ENCODE peak calls at places on chromosome 10, in five cellular contexts. One of them, this sample, is unnamed.

GRCh38 chr10:95201736-95202135 is 7.7 kb downstream of the ACSM6 start:
- DNase-seq in HCT116: peak
- DNase-seq in GM12878: no peak
- DNase-seq in HepG2: peak
- DNase-seq in SK-N-SH: no peak
- DNase-seq in this sample: peak

GRCh38 chr10:110512461-110513187 is 14.9 kb downstream of the DUSP5 start:
- DNase-seq in HCT116: no peak
- DNase-seq in GM12878: no peak
- DNase-seq in HepG2: no peak
- DNase-seq in SK-N-SH: no peak
- DNase-seq in this sample: no peak

GRCh38 chr10:113062977-113063967 is 113.2 kb downstream of the TCF7L2 start:
- DNase-seq in HCT116: no peak
- DNase-seq in GM12878: no peak
- DNase-seq in HepG2: no peak
- DNase-seq in SK-N-SH: no peak
- DNase-seq in this sample: peak

GRCh38 chr10:27695704-27696103 is 49.9 kb downstream of the MKX start:
- DNase-seq in HCT116: no peak
- DNase-seq in GM12878: no peak
- DNase-seq in HepG2: no peak
- DNase-seq in SK-N-SH: no peak
- DNase-seq in this sample: no peak

GRCh38 chr10:82628373-82628772 is 753.4 kb downstream of the NRG3 start:
- DNase-seq in HCT116: no peak
- DNase-seq in GM12878: no peak
- DNase-seq in HepG2: no peak
- DNase-seq in SK-N-SH: no peak
- DNase-seq in this sample: no peak

GRCh38 chr10:121823993-121824463 is 103.8 kb downstream of the ATE1 start:
- DNase-seq in HCT116: peak
- DNase-seq in GM12878: no peak
- DNase-seq in HepG2: peak
- DNase-seq in SK-N-SH: peak
- DNase-seq in this sample: peak

GRCh38 chr10:84537447-84537931 is 209.1 kb downstream of the CCSER2 start:
- DNase-seq in HCT116: peak
- DNase-seq in GM12878: no peak
- DNase-seq in HepG2: peak
- DNase-seq in SK-N-SH: peak
- DNase-seq in this sample: peak

GRCh38 chr10:97974108-97974507 is 56.3 kb downstream of the CRTAC1 start:
- DNase-seq in HCT116: no peak
- DNase-seq in GM12878: no peak
- DNase-seq in HepG2: no peak
- DNase-seq in SK-N-SH: no peak
- DNase-seq in this sample: no peak

GRCh38 chr10:122286872-122287271 is 15.8 kb downstream of the BTBD16 start:
- DNase-seq in HCT116: no peak
- DNase-seq in GM12878: no peak
- DNase-seq in HepG2: no peak
- DNase-seq in SK-N-SH: no peak
- DNase-seq in this sample: no peak

GRCh38 chr10:62895058-62895457 is 78.9 kb upstream of the EGR2 start:
- DNase-seq in HCT116: no peak
- DNase-seq in GM12878: no peak
- DNase-seq in HepG2: no peak
- DNase-seq in SK-N-SH: no peak
- DNase-seq in this sample: no peak

GRCh38 chr10:21807162-21807561 is 196.4 kb downstream of the DNAJC1 start:
- DNase-seq in HCT116: no peak
- DNase-seq in GM12878: no peak
- DNase-seq in HepG2: no peak
- DNase-seq in SK-N-SH: no peak
- DNase-seq in this sample: peak

GRCh38 chr10:43258032-43258921 is 8.6 kb downstream of the RASGEF1A start:
- DNase-seq in HCT116: no peak
- DNase-seq in GM12878: no peak
- DNase-seq in HepG2: no peak
- DNase-seq in SK-N-SH: peak
- DNase-seq in this sample: no peak

GRCh38 chr10:43209651-43210141 is 57.2 kb downstream of the RASGEF1A start:
- DNase-seq in HCT116: no peak
- DNase-seq in GM12878: no peak
- DNase-seq in HepG2: no peak
- DNase-seq in SK-N-SH: no peak
- DNase-seq in this sample: no peak

GRCh38 chr10:43878386-43878785 is 229.7 kb upstream of the ZNF32 start:
- DNase-seq in HCT116: no peak
- DNase-seq in GM12878: no peak
- DNase-seq in HepG2: no peak
- DNase-seq in SK-N-SH: peak
- DNase-seq in this sample: no peak

GRCh38 chr10:124894569-124895215 is 47.2 kb upstream of the ZRANB1 start:
- DNase-seq in HCT116: no peak
- DNase-seq in GM12878: no peak
- DNase-seq in HepG2: no peak
- DNase-seq in SK-N-SH: no peak
- DNase-seq in this sample: no peak

GRCh38 chr10:21810582-21811244 is 192.8 kb downstream of the DNAJC1 start:
- DNase-seq in HCT116: no peak
- DNase-seq in GM12878: no peak
- DNase-seq in HepG2: no peak
- DNase-seq in SK-N-SH: no peak
- DNase-seq in this sample: peak

GRCh38 chr10:14838582-14839304 is 637 bp downstream of the HSPA14 start:
- DNase-seq in HCT116: no peak
- DNase-seq in GM12878: no peak
- DNase-seq in HepG2: peak
- DNase-seq in SK-N-SH: peak
- DNase-seq in this sample: peak

GRCh38 chr10:6580279-6581029 is 378 bp upstream of the PRKCQ start:
- DNase-seq in HCT116: peak
- DNase-seq in GM12878: no peak
- DNase-seq in HepG2: peak
- DNase-seq in SK-N-SH: peak
- DNase-seq in this sample: peak

GRCh38 chr10:35889226-35889625 is 247.1 kb upstream of the FZD8 start:
- DNase-seq in HCT116: no peak
- DNase-seq in GM12878: no peak
- DNase-seq in HepG2: no peak
- DNase-seq in SK-N-SH: no peak
- DNase-seq in this sample: no peak

GRCh38 chr10:48523820-48524758 is 80.8 kb downstream of the ARHGAP22 start:
- DNase-seq in HCT116: no peak
- DNase-seq in GM12878: no peak
- DNase-seq in HepG2: no peak
- DNase-seq in SK-N-SH: peak
- DNase-seq in this sample: peak

GRCh38 chr10:6864142-6864541 is 284.1 kb upstream of the PRKCQ start:
- DNase-seq in HCT116: no peak
- DNase-seq in GM12878: no peak
- DNase-seq in HepG2: no peak
- DNase-seq in SK-N-SH: no peak
- DNase-seq in this sample: no peak

GRCh38 chr10:13219685-13220670 is 14.2 kb downstream of the UCMA start:
- DNase-seq in HCT116: peak
- DNase-seq in GM12878: peak
- DNase-seq in HepG2: peak
- DNase-seq in SK-N-SH: no peak
- DNase-seq in this sample: peak

GRCh38 chr10:114801411-114801813 is 20.2 kb upstream of the FHIP2A start:
- DNase-seq in HCT116: no peak
- DNase-seq in GM12878: no peak
- DNase-seq in HepG2: no peak
- DNase-seq in SK-N-SH: no peak
- DNase-seq in this sample: no peak

GRCh38 chr10:93601774-93602162 is 733 bp upstream of the RBP4 start:
- DNase-seq in HCT116: no peak
- DNase-seq in GM12878: no peak
- DNase-seq in HepG2: peak
- DNase-seq in SK-N-SH: no peak
- DNase-seq in this sample: no peak

GRCh38 chr10:87817291-87817872 is 644 bp downstream of the ATAD1 start:
- DNase-seq in HCT116: no peak
- DNase-seq in GM12878: no peak
- DNase-seq in HepG2: peak
- DNase-seq in SK-N-SH: no peak
- DNase-seq in this sample: peak

GRCh38 chr10:101301111-101301731 is 52.7 kb upstream of the BTRC start:
- DNase-seq in HCT116: peak
- DNase-seq in GM12878: no peak
- DNase-seq in HepG2: peak
- DNase-seq in SK-N-SH: no peak
- DNase-seq in this sample: peak

GRCh38 chr10:98080474-98080873 is 50.1 kb upstream of the CRTAC1 start:
- DNase-seq in HCT116: no peak
- DNase-seq in GM12878: no peak
- DNase-seq in HepG2: no peak
- DNase-seq in SK-N-SH: no peak
- DNase-seq in this sample: no peak

GRCh38 chr10:122845783-122846332 is at the start of gene CUZD1:
- DNase-seq in HCT116: no peak
- DNase-seq in GM12878: no peak
- DNase-seq in HepG2: no peak
- DNase-seq in SK-N-SH: no peak
- DNase-seq in this sample: no peak

GRCh38 chr10:86290933-86291615 is 75.5 kb downstream of the GRID1 start:
- DNase-seq in HCT116: no peak
- DNase-seq in GM12878: no peak
- DNase-seq in HepG2: no peak
- DNase-seq in SK-N-SH: peak
- DNase-seq in this sample: no peak

DNA sequence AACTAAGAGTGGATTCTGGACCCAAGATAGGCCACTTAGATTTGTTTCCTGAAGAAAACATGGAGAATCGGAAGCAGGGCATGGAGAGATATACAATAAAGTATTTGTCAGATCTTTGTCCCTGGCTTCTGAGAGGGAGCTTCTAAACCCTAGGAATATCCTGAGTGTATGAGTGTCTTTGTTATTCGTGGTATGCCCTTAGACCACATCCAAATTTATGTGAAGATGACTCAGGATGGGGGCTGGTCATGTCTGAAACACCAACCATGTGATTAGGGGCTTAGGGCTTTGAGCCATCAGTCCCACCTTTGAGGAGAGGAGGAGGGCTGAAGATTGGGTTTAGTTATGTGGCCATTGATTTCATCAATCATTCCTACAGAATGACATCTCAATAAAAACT is 69.7 kb upstream of the PLPP4 start:
- DNase-seq in HCT116: no peak
- DNase-seq in GM12878: no peak
- DNase-seq in HepG2: no peak
- DNase-seq in SK-N-SH: no peak
- DNase-seq in this sample: no peak
- TF ChIP-seq ZBTB33 in HCT116: no peak
- TF ChIP-seq ZBTB33 in GM12878: no peak
- TF ChIP-seq ZBTB33 in HepG2: no peak
- TF ChIP-seq ZBTB33 in SK-N-SH: no peak
- TF ChIP-seq ZBTB33 in this sample: no peak

DNA sequence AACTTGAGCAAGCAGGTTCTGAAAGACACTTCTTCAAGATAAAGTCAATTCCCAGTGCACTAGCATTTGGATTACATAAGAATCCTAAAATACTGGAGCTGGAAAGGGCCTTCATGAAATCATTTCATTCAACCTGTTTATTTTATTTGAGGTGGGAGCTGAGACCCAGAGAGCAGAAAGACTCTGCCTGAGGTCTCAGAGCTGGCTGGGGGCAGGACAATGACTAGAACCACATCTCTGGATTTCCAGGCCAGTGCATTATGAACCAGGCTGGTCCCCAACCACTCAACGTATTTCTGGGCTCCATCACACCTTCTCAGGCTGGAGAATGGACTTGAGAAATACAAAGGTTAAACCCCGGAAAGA is 8.4 kb downstream of the ANXA11 start:
- DNase-seq in HCT116: no peak
- DNase-seq in GM12878: no peak
- DNase-seq in HepG2: no peak
- DNase-seq in SK-N-SH: no peak
- DNase-seq in this sample: no peak
- TF ChIP-seq ZBTB33 in HCT116: no peak
- TF ChIP-seq ZBTB33 in GM12878: no peak
- TF ChIP-seq ZBTB33 in HepG2: no peak
- TF ChIP-seq ZBTB33 in SK-N-SH: no peak
- TF ChIP-seq ZBTB33 in this sample: no peak

DNA sequence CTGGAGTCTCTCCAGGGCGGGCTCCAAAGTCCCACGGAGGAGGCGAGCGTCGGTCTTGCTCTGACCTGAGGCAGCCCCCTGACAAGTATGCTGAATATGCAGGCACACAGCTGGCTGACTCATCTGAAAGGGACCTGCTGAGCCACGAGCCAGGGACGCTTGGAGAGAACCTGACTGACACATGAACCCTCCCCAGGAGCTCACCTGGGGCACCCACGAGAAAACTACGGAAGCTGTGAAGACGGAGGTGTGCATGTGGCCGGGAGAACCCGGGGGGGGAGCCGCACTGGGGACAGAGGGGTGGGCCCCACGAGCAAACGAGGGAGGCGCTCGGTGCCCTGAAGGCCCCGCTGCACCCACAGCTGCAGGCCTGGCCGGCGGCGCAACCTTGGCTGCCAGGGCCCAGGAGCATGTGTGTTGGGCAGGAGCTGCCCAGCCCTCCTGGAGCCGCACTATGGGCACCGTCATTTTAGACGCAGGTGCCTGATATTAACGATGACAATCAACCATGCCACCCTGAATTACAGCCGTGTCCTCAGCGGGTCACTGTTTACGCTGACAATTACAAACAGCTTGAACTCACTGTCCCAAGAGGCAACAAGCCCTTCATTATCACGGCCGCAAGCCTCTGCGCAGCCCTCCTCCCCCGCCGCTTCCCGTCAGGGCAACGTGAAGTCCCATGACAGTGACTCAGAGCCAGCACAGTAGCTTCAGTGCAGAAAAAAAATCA is 64.7 kb downstream of the DIP2C start:
- DNase-seq in HCT116: no peak
- DNase-seq in GM12878: no peak
- DNase-seq in HepG2: peak
- DNase-seq in SK-N-SH: peak
- DNase-seq in this sample: peak
- TF ChIP-seq ZBTB33 in HCT116: no peak
- TF ChIP-seq ZBTB33 in GM12878: no peak
- TF ChIP-seq ZBTB33 in HepG2: no peak
- TF ChIP-seq ZBTB33 in SK-N-SH: no peak
- TF ChIP-seq ZBTB33 in this sample: no peak

GRCh38 chr10:75106242-75106641 is 5.2 kb upstream of the SAMD8 start:
- DNase-seq in HCT116: no peak
- DNase-seq in GM12878: no peak
- DNase-seq in HepG2: no peak
- DNase-seq in SK-N-SH: no peak
- DNase-seq in this sample: no peak

GRCh38 chr10:75104842-75105241 is 6.6 kb upstream of the SAMD8 start:
- DNase-seq in HCT116: no peak
- DNase-seq in GM12878: no peak
- DNase-seq in HepG2: no peak
- DNase-seq in SK-N-SH: no peak
- DNase-seq in this sample: no peak

GRCh38 chr10:75102830-75103673 is 8.4 kb upstream of the SAMD8 start:
- DNase-seq in HCT116: no peak
- DNase-seq in GM12878: no peak
- DNase-seq in HepG2: no peak
- DNase-seq in SK-N-SH: no peak
- DNase-seq in this sample: no peak

GRCh38 chr10:75105576-75106197 is 5.8 kb upstream of the SAMD8 start:
- DNase-seq in HCT116: no peak
- DNase-seq in GM12878: no peak
- DNase-seq in HepG2: no peak
- DNase-seq in SK-N-SH: no peak
- DNase-seq in this sample: no peak

GRCh38 chr10:75103881-75104686 is 7.4 kb upstream of the SAMD8 start:
- DNase-seq in HCT116: no peak
- DNase-seq in GM12878: no peak
- DNase-seq in HepG2: no peak
- DNase-seq in SK-N-SH: no peak
- DNase-seq in this sample: no peak
- TF ChIP-seq ZBTB33 in HCT116: no peak
- TF ChIP-seq ZBTB33 in GM12878: no peak
- TF ChIP-seq ZBTB33 in HepG2: no peak
- TF ChIP-seq ZBTB33 in SK-N-SH: no peak
- TF ChIP-seq ZBTB33 in this sample: no peak